ENCODE peak calls at places on chromosomes 12 and 14, in eight cellular contexts. J is heart left ventricle, X is A549, E is ovary, M is prostate gland, L is Peyer's patch, Q is upper lobe of left lung, W is uterus. C is an unnamed sample.

GRCh38 chr14:76696361-76696760 is 64.9 kb upstream of the VASH1 start:
- DNase-seq in W (no peak), Q (no peak), M (no peak), L (no peak), J (no peak), X (no peak), E (no peak), C (peak)

GRCh38 chr12:12714276-12715001 is 2.7 kb upstream of the CDKN1B start:
- DNase-seq in J (peak), W (peak), E (no peak), M (peak), X (peak), L (peak), Q (peak), C (no peak)

GRCh38 chr12:111248221-111248620 is 120.7 kb downstream of the PHETA1 start:
- DNase-seq in M (no peak), Q (peak), E (no peak), X (no peak), W (no peak), J (no peak), L (no peak), C (no peak)

GRCh38 chr14:77598366-77599050 is 17.9 kb downstream of the SPTLC2 start:
- DNase-seq in E (no peak), X (no peak), J (no peak), W (no peak), Q (no peak), L (peak), M (no peak), C (no peak)

GRCh38 chr12:119693006-119693405 is 25.1 kb downstream of the PRKAB1 start:
- DNase-seq in M (peak), L (no peak), W (peak), Q (peak), J (peak), X (no peak), E (no peak), C (no peak)

GRCh38 chr12:12803186-12803585 is 10.0 kb upstream of the DDX47 start:
- DNase-seq in M (peak), X (peak), Q (peak), J (peak), W (peak), E (no peak), L (peak), C (peak)

GRCh38 chr12:112443916-112444315 is 25.2 kb downstream of the PTPN11 start:
- DNase-seq in X (no peak), L (no peak), M (no peak), Q (no peak), E (no peak), W (no peak), J (no peak), C (peak)

GRCh38 chr14:84885061-84885460 is 644.9 kb upstream of the FLRT2 start:
- DNase-seq in Q (no peak), L (no peak), M (no peak), X (no peak), E (no peak), J (no peak), W (no peak), C (no peak)

GRCh38 chr12:76450690-76451089 is 102.5 kb upstream of the BBS10 start:
- DNase-seq in E (no peak), Q (peak), J (no peak), L (no peak), M (no peak), W (no peak), X (peak), C (no peak)

GRCh38 chr14:101230161-101230850 is 326.8 kb upstream of the RTL1 start:
- DNase-seq in Q (no peak), X (peak), L (no peak), E (no peak), M (no peak), W (peak), J (peak), C (no peak)
- H3K4me3 ChIP-seq in Q (no peak), X (peak), L (no peak), E (peak), M (no peak), W (peak), J (no peak), C (no peak)

GRCh38 chr12:56298828-56299227 is 1.3 kb downstream of the CS start:
- DNase-seq in W (no peak), L (no peak), E (no peak), J (no peak), M (no peak), X (no peak), Q (no peak), C (no peak)

GRCh38 chr12:56297400-56297799 is 2.7 kb downstream of the CS start:
- DNase-seq in E (no peak), M (no peak), Q (no peak), J (no peak), X (no peak), L (no peak), W (no peak), C (no peak)

GRCh38 chr12:56299308-56299852 is 750 bp downstream of the CS start:
- DNase-seq in M (peak), Q (peak), W (no peak), E (no peak), L (no peak), J (no peak), X (peak), C (peak)

GRCh38 chr12:56300644-56301464 is 724 bp upstream of the CS start:
- DNase-seq in X (no peak), W (no peak), M (no peak), E (peak), Q (no peak), J (no peak), L (no peak), C (no peak)

GRCh38 chr12:56299853-56300643 is at the start of gene CS:
- DNase-seq in M (peak), L (peak), J (peak), X (peak), W (peak), Q (peak), E (peak), C (peak)
- TF ChIP-seq POLR2A in M (peak), L (peak), J (peak), X (peak), W (peak), Q (peak), E (peak), C (no peak)

GRCh38 chr12:117499759-117500485 is 138.5 kb upstream of the NOS1 start:
- DNase-seq in J (no peak), E (no peak), M (no peak), W (no peak), Q (no peak), X (peak), L (no peak), C (no peak)
- TF ChIP-seq CTCF in J (no peak), E (no peak), M (no peak), W (no peak), Q (no peak), X (no peak), L (no peak), C (no peak)

GRCh38 chr12:54415223-54415929 is 3.7 kb downstream of the ITGA5 start:
- DNase-seq in L (no peak), Q (no peak), W (no peak), E (no peak), X (no peak), M (no peak), J (no peak), C (no peak)
- H3K4me3 ChIP-seq in L (peak), Q (peak), W (peak), E (peak), X (no peak), M (peak), J (no peak), C (no peak)

DNA sequence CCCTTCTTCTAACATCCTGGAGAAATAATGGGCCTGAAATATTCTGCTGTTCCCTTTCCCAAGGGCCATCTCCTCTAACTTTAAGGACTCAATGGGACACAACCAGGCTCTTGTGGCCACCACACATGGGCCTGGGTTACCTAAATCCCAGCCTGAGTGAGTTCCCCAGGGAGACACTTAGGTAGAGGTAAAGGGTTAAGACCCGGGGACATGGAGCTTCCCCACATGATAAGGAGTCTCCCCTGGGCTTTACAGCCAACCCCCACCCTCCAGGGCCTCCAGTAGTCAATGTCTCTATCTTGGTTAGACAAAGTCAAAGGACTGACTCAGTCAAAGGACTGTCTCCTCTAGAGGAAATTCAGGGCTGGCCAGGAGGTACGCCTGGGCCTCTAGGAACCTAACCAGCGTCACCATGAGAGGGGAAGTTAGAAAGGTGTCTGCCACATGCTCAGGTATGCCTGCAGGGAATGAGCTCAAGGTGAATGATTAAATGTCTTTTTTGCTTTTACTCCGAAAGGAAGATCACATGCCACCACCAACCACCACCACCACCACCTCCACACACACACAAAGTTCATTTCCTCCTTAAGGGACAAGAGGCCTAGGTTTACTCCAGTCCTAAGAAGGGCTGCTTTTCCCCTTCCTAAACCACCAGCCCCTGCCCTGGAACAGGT is 6.9 kb downstream of the ZFP36L1 start:
- DNase-seq in J (no peak), W (peak), M (no peak), E (peak), X (peak), Q (no peak), L (peak), C (no peak)
- TF ChIP-seq POLR2A in J (no peak), W (no peak), M (no peak), E (no peak), X (no peak), Q (no peak), L (no peak), C (no peak)